ENCODE peak calls at places on chromosomes 11 and 22, in eight cellular contexts. One of them, this sample, is unnamed.

GRCh38 chr11:63613517-63614135 is 607 bp downstream of the PLAAT3 start:
- DNase-seq in HTR-8/SVneo: peak; percentile 54
- DNase-seq in RCC 7860: no peak
- DNase-seq in tibial artery: peak; percentile 78
- DNase-seq in activated T-helper 1 cell treated with anti-CD3 and anti-CD28 coated beads, Interleukin-12 subunit alpha, Interleukin-12 subunit beta, Interleukin-2, Interleukin-4 antibody, amounts not matched to agents 30 ng/mL and 10 ng/mL and 1 ng/mL, durations not matched to agents 14 hours and 24 hours and 36 hours: no peak
- DNase-seq in GM03348: peak; percentile 23
- DNase-seq in PC-3: peak; percentile 34
- DNase-seq in A549: peak; percentile 36
- DNase-seq in this sample: no peak

GRCh38 chr22:18965526-18966421 is 29.7 kb upstream of the PRODH start:
- DNase-seq in HTR-8/SVneo: no peak
- DNase-seq in RCC 7860: no peak
- DNase-seq in tibial artery: peak; percentile 60
- DNase-seq in activated T-helper 1 cell treated with anti-CD3 and anti-CD28 coated beads, Interleukin-12 subunit alpha, Interleukin-12 subunit beta, Interleukin-2, Interleukin-4 antibody, amounts not matched to agents 30 ng/mL and 10 ng/mL and 1 ng/mL, durations not matched to agents 14 hours and 24 hours and 36 hours: no peak
- DNase-seq in GM03348: no peak
- DNase-seq in PC-3: no peak
- DNase-seq in A549: no peak
- DNase-seq in this sample: no peak

GRCh38 chr11:125166347-125166841 is 1.8 kb downstream of the PKNOX2 start:
- DNase-seq in HTR-8/SVneo: no peak
- DNase-seq in RCC 7860: no peak
- DNase-seq in tibial artery: peak; percentile 78
- DNase-seq in activated T-helper 1 cell treated with anti-CD3 and anti-CD28 coated beads, Interleukin-12 subunit alpha, Interleukin-12 subunit beta, Interleukin-2, Interleukin-4 antibody, amounts not matched to agents 30 ng/mL and 10 ng/mL and 1 ng/mL, durations not matched to agents 14 hours and 24 hours and 36 hours: no peak
- DNase-seq in GM03348: peak; percentile 24
- DNase-seq in PC-3: no peak
- DNase-seq in A549: no peak
- DNase-seq in this sample: no peak

GRCh38 chr11:72039108-72039850 is 40.6 kb downstream of the IL18BP start:
- DNase-seq in HTR-8/SVneo: no peak
- DNase-seq in RCC 7860: no peak
- DNase-seq in tibial artery: peak; percentile 78
- DNase-seq in activated T-helper 1 cell treated with anti-CD3 and anti-CD28 coated beads, Interleukin-12 subunit alpha, Interleukin-12 subunit beta, Interleukin-2, Interleukin-4 antibody, amounts not matched to agents 30 ng/mL and 10 ng/mL and 1 ng/mL, durations not matched to agents 14 hours and 24 hours and 36 hours: no peak
- DNase-seq in GM03348: peak; percentile 42
- DNase-seq in PC-3: no peak
- DNase-seq in A549: no peak
- DNase-seq in this sample: no peak

GRCh38 chr11:35579557-35580396 is 38.5 kb upstream of the FJX1 start:
- DNase-seq in HTR-8/SVneo: peak; percentile 63
- DNase-seq in RCC 7860: peak; percentile 58
- DNase-seq in tibial artery: no peak
- DNase-seq in activated T-helper 1 cell treated with anti-CD3 and anti-CD28 coated beads, Interleukin-12 subunit alpha, Interleukin-12 subunit beta, Interleukin-2, Interleukin-4 antibody, amounts not matched to agents 30 ng/mL and 10 ng/mL and 1 ng/mL, durations not matched to agents 14 hours and 24 hours and 36 hours: no peak
- DNase-seq in GM03348: peak; percentile 85
- DNase-seq in PC-3: peak; percentile 86
- DNase-seq in A549: peak; percentile 69
- DNase-seq in this sample: peak; percentile 40

GRCh38 chr22:44192098-44192810 is 11.5 kb downstream of the PARVG start:
- DNase-seq in HTR-8/SVneo: no peak
- DNase-seq in RCC 7860: no peak
- DNase-seq in tibial artery: peak; percentile 59
- DNase-seq in activated T-helper 1 cell treated with anti-CD3 and anti-CD28 coated beads, Interleukin-12 subunit alpha, Interleukin-12 subunit beta, Interleukin-2, Interleukin-4 antibody, amounts not matched to agents 30 ng/mL and 10 ng/mL and 1 ng/mL, durations not matched to agents 14 hours and 24 hours and 36 hours: peak; percentile 29
- DNase-seq in GM03348: no peak
- DNase-seq in PC-3: peak; percentile 42
- DNase-seq in A549: no peak
- DNase-seq in this sample: peak; percentile 91

GRCh38 chr11:36409152-36409713 is 100.8 kb downstream of the TRAF6 start:
- DNase-seq in HTR-8/SVneo: no peak
- DNase-seq in RCC 7860: no peak
- DNase-seq in tibial artery: no peak
- DNase-seq in activated T-helper 1 cell treated with anti-CD3 and anti-CD28 coated beads, Interleukin-12 subunit alpha, Interleukin-12 subunit beta, Interleukin-2, Interleukin-4 antibody, amounts not matched to agents 30 ng/mL and 10 ng/mL and 1 ng/mL, durations not matched to agents 14 hours and 24 hours and 36 hours: peak; percentile 49
- DNase-seq in GM03348: no peak
- DNase-seq in PC-3: no peak
- DNase-seq in A549: no peak
- DNase-seq in this sample: no peak

GRCh38 chr22:23215294-23216204 is 35.2 kb downstream of the BCR start:
- DNase-seq in HTR-8/SVneo: no peak
- DNase-seq in RCC 7860: no peak
- DNase-seq in tibial artery: no peak
- DNase-seq in activated T-helper 1 cell treated with anti-CD3 and anti-CD28 coated beads, Interleukin-12 subunit alpha, Interleukin-12 subunit beta, Interleukin-2, Interleukin-4 antibody, amounts not matched to agents 30 ng/mL and 10 ng/mL and 1 ng/mL, durations not matched to agents 14 hours and 24 hours and 36 hours: no peak
- DNase-seq in GM03348: peak; percentile 55
- DNase-seq in PC-3: peak; percentile 46
- DNase-seq in A549: no peak
- DNase-seq in this sample: no peak

GRCh38 chr11:131796089-131796488 is 425.7 kb downstream of the NTM start:
- DNase-seq in HTR-8/SVneo: no peak
- DNase-seq in RCC 7860: no peak
- DNase-seq in tibial artery: no peak
- DNase-seq in activated T-helper 1 cell treated with anti-CD3 and anti-CD28 coated beads, Interleukin-12 subunit alpha, Interleukin-12 subunit beta, Interleukin-2, Interleukin-4 antibody, amounts not matched to agents 30 ng/mL and 10 ng/mL and 1 ng/mL, durations not matched to agents 14 hours and 24 hours and 36 hours: no peak
- DNase-seq in GM03348: no peak
- DNase-seq in PC-3: no peak
- DNase-seq in A549: no peak
- DNase-seq in this sample: no peak

GRCh38 chr11:2178906-2179494 is 7.4 kb upstream of the TH start:
- DNase-seq in HTR-8/SVneo: peak; percentile 89
- DNase-seq in RCC 7860: peak; percentile 81
- DNase-seq in tibial artery: no peak
- DNase-seq in activated T-helper 1 cell treated with anti-CD3 and anti-CD28 coated beads, Interleukin-12 subunit alpha, Interleukin-12 subunit beta, Interleukin-2, Interleukin-4 antibody, amounts not matched to agents 30 ng/mL and 10 ng/mL and 1 ng/mL, durations not matched to agents 14 hours and 24 hours and 36 hours: no peak
- DNase-seq in GM03348: peak; percentile 53
- DNase-seq in PC-3: peak; percentile 96
- DNase-seq in A549: no peak
- DNase-seq in this sample: no peak

GRCh38 chr22:46626911-46627805 is 7.0 kb downstream of the GRAMD4 start:
- DNase-seq in HTR-8/SVneo: no peak
- DNase-seq in RCC 7860: no peak
- DNase-seq in tibial artery: peak; percentile 59
- DNase-seq in activated T-helper 1 cell treated with anti-CD3 and anti-CD28 coated beads, Interleukin-12 subunit alpha, Interleukin-12 subunit beta, Interleukin-2, Interleukin-4 antibody, amounts not matched to agents 30 ng/mL and 10 ng/mL and 1 ng/mL, durations not matched to agents 14 hours and 24 hours and 36 hours: no peak
- DNase-seq in GM03348: no peak
- DNase-seq in PC-3: no peak
- DNase-seq in A549: no peak
- DNase-seq in this sample: no peak

GRCh38 chr11:66313321-66314185 is 3.3 kb downstream of the CD248 start:
- DNase-seq in HTR-8/SVneo: no peak
- DNase-seq in RCC 7860: no peak
- DNase-seq in tibial artery: no peak
- DNase-seq in activated T-helper 1 cell treated with anti-CD3 and anti-CD28 coated beads, Interleukin-12 subunit alpha, Interleukin-12 subunit beta, Interleukin-2, Interleukin-4 antibody, amounts not matched to agents 30 ng/mL and 10 ng/mL and 1 ng/mL, durations not matched to agents 14 hours and 24 hours and 36 hours: no peak
- DNase-seq in GM03348: peak; percentile 58
- DNase-seq in PC-3: no peak
- DNase-seq in A549: no peak
- DNase-seq in this sample: no peak

GRCh38 chr11:103736986-103737622 is 299.3 kb upstream of the DDI1 start:
- DNase-seq in HTR-8/SVneo: no peak
- DNase-seq in RCC 7860: no peak
- DNase-seq in tibial artery: no peak
- DNase-seq in activated T-helper 1 cell treated with anti-CD3 and anti-CD28 coated beads, Interleukin-12 subunit alpha, Interleukin-12 subunit beta, Interleukin-2, Interleukin-4 antibody, amounts not matched to agents 30 ng/mL and 10 ng/mL and 1 ng/mL, durations not matched to agents 14 hours and 24 hours and 36 hours: no peak
- DNase-seq in GM03348: no peak
- DNase-seq in PC-3: no peak
- DNase-seq in A549: no peak
- DNase-seq in this sample: no peak

GRCh38 chr22:50276143-50276542 is 6.0 kb upstream of the MAPK11 start:
- DNase-seq in HTR-8/SVneo: no peak
- DNase-seq in RCC 7860: no peak
- DNase-seq in tibial artery: peak; percentile 84
- DNase-seq in activated T-helper 1 cell treated with anti-CD3 and anti-CD28 coated beads, Interleukin-12 subunit alpha, Interleukin-12 subunit beta, Interleukin-2, Interleukin-4 antibody, amounts not matched to agents 30 ng/mL and 10 ng/mL and 1 ng/mL, durations not matched to agents 14 hours and 24 hours and 36 hours: no peak
- DNase-seq in GM03348: peak; percentile 59
- DNase-seq in PC-3: peak; percentile 16
- DNase-seq in A549: no peak
- DNase-seq in this sample: peak; percentile 85

GRCh38 chr11:133928628-133929059 is 28.1 kb downstream of the IGSF9B start:
- DNase-seq in HTR-8/SVneo: no peak
- DNase-seq in RCC 7860: no peak
- DNase-seq in tibial artery: no peak
- DNase-seq in activated T-helper 1 cell treated with anti-CD3 and anti-CD28 coated beads, Interleukin-12 subunit alpha, Interleukin-12 subunit beta, Interleukin-2, Interleukin-4 antibody, amounts not matched to agents 30 ng/mL and 10 ng/mL and 1 ng/mL, durations not matched to agents 14 hours and 24 hours and 36 hours: peak; percentile 61
- DNase-seq in GM03348: peak; percentile 31
- DNase-seq in PC-3: peak; percentile 43
- DNase-seq in A549: no peak
- DNase-seq in this sample: peak; percentile 58

GRCh38 chr22:46843691-46844297 is 81.3 kb downstream of the TBC1D22A start:
- DNase-seq in HTR-8/SVneo: no peak
- DNase-seq in RCC 7860: no peak
- DNase-seq in tibial artery: no peak
- DNase-seq in activated T-helper 1 cell treated with anti-CD3 and anti-CD28 coated beads, Interleukin-12 subunit alpha, Interleukin-12 subunit beta, Interleukin-2, Interleukin-4 antibody, amounts not matched to agents 30 ng/mL and 10 ng/mL and 1 ng/mL, durations not matched to agents 14 hours and 24 hours and 36 hours: no peak
- DNase-seq in GM03348: peak; percentile 55
- DNase-seq in PC-3: no peak
- DNase-seq in A549: no peak
- DNase-seq in this sample: no peak

GRCh38 chr11:37666960-37667359 is 1068.9 kb upstream of the RAG2 start:
- DNase-seq in HTR-8/SVneo: no peak
- DNase-seq in RCC 7860: no peak
- DNase-seq in tibial artery: no peak
- DNase-seq in activated T-helper 1 cell treated with anti-CD3 and anti-CD28 coated beads, Interleukin-12 subunit alpha, Interleukin-12 subunit beta, Interleukin-2, Interleukin-4 antibody, amounts not matched to agents 30 ng/mL and 10 ng/mL and 1 ng/mL, durations not matched to agents 14 hours and 24 hours and 36 hours: no peak
- DNase-seq in GM03348: no peak
- DNase-seq in PC-3: peak; percentile 59
- DNase-seq in A549: no peak
- DNase-seq in this sample: no peak

GRCh38 chr11:59426361-59427067 is at the start of gene OR5A2:
- DNase-seq in HTR-8/SVneo: no peak
- DNase-seq in RCC 7860: no peak
- DNase-seq in tibial artery: no peak
- DNase-seq in activated T-helper 1 cell treated with anti-CD3 and anti-CD28 coated beads, Interleukin-12 subunit alpha, Interleukin-12 subunit beta, Interleukin-2, Interleukin-4 antibody, amounts not matched to agents 30 ng/mL and 10 ng/mL and 1 ng/mL, durations not matched to agents 14 hours and 24 hours and 36 hours: no peak
- DNase-seq in GM03348: no peak
- DNase-seq in PC-3: peak; percentile 6
- DNase-seq in A549: no peak
- DNase-seq in this sample: no peak

GRCh38 chr11:1827095-1827797 is 7.5 kb upstream of the SYT8 start:
- DNase-seq in HTR-8/SVneo: peak; percentile 68
- DNase-seq in RCC 7860: peak; percentile 83
- DNase-seq in tibial artery: peak; percentile 94
- DNase-seq in activated T-helper 1 cell treated with anti-CD3 and anti-CD28 coated beads, Interleukin-12 subunit alpha, Interleukin-12 subunit beta, Interleukin-2, Interleukin-4 antibody, amounts not matched to agents 30 ng/mL and 10 ng/mL and 1 ng/mL, durations not matched to agents 14 hours and 24 hours and 36 hours: no peak
- DNase-seq in GM03348: peak; percentile 85
- DNase-seq in PC-3: peak; percentile 90
- DNase-seq in A549: peak; percentile 55
- DNase-seq in this sample: no peak

GRCh38 chr11:64935634-64936081 is at the start of gene GPHA2:
- DNase-seq in HTR-8/SVneo: no peak
- DNase-seq in RCC 7860: no peak
- DNase-seq in tibial artery: no peak
- DNase-seq in activated T-helper 1 cell treated with anti-CD3 and anti-CD28 coated beads, Interleukin-12 subunit alpha, Interleukin-12 subunit beta, Interleukin-2, Interleukin-4 antibody, amounts not matched to agents 30 ng/mL and 10 ng/mL and 1 ng/mL, durations not matched to agents 14 hours and 24 hours and 36 hours: no peak
- DNase-seq in GM03348: peak; percentile 41
- DNase-seq in PC-3: peak; percentile 15
- DNase-seq in A549: no peak
- DNase-seq in this sample: no peak

GRCh38 chr11:127044535-127044934 is 44.0 kb upstream of the KIRREL3 start:
- DNase-seq in HTR-8/SVneo: no peak
- DNase-seq in RCC 7860: no peak
- DNase-seq in tibial artery: no peak
- DNase-seq in activated T-helper 1 cell treated with anti-CD3 and anti-CD28 coated beads, Interleukin-12 subunit alpha, Interleukin-12 subunit beta, Interleukin-2, Interleukin-4 antibody, amounts not matched to agents 30 ng/mL and 10 ng/mL and 1 ng/mL, durations not matched to agents 14 hours and 24 hours and 36 hours: no peak
- DNase-seq in GM03348: no peak
- DNase-seq in PC-3: no peak
- DNase-seq in A549: no peak
- DNase-seq in this sample: no peak

GRCh38 chr11:113083571-113083970 is 122.4 kb downstream of the NCAM1 start:
- DNase-seq in HTR-8/SVneo: no peak
- DNase-seq in RCC 7860: no peak
- DNase-seq in tibial artery: no peak
- DNase-seq in activated T-helper 1 cell treated with anti-CD3 and anti-CD28 coated beads, Interleukin-12 subunit alpha, Interleukin-12 subunit beta, Interleukin-2, Interleukin-4 antibody, amounts not matched to agents 30 ng/mL and 10 ng/mL and 1 ng/mL, durations not matched to agents 14 hours and 24 hours and 36 hours: no peak
- DNase-seq in GM03348: no peak
- DNase-seq in PC-3: no peak
- DNase-seq in A549: no peak
- DNase-seq in this sample: no peak

GRCh38 chr11:130785376-130786110 is 130.7 kb downstream of the SNX19 start:
- DNase-seq in HTR-8/SVneo: no peak
- DNase-seq in RCC 7860: no peak
- DNase-seq in tibial artery: no peak
- DNase-seq in activated T-helper 1 cell treated with anti-CD3 and anti-CD28 coated beads, Interleukin-12 subunit alpha, Interleukin-12 subunit beta, Interleukin-2, Interleukin-4 antibody, amounts not matched to agents 30 ng/mL and 10 ng/mL and 1 ng/mL, durations not matched to agents 14 hours and 24 hours and 36 hours: no peak
- DNase-seq in GM03348: no peak
- DNase-seq in PC-3: peak; percentile 29
- DNase-seq in A549: no peak
- DNase-seq in this sample: no peak

GRCh38 chr11:7544021-7544420 is 30.2 kb downstream of the PPFIBP2 start:
- DNase-seq in HTR-8/SVneo: no peak
- DNase-seq in RCC 7860: no peak
- DNase-seq in tibial artery: no peak
- DNase-seq in activated T-helper 1 cell treated with anti-CD3 and anti-CD28 coated beads, Interleukin-12 subunit alpha, Interleukin-12 subunit beta, Interleukin-2, Interleukin-4 antibody, amounts not matched to agents 30 ng/mL and 10 ng/mL and 1 ng/mL, durations not matched to agents 14 hours and 24 hours and 36 hours: no peak
- DNase-seq in GM03348: no peak
- DNase-seq in PC-3: no peak
- DNase-seq in A549: no peak
- DNase-seq in this sample: no peak

GRCh38 chr11:95095858-95096587 is 6.4 kb downstream of the ENDOD1 start:
- DNase-seq in HTR-8/SVneo: no peak
- DNase-seq in RCC 7860: peak; percentile 10
- DNase-seq in tibial artery: no peak
- DNase-seq in activated T-helper 1 cell treated with anti-CD3 and anti-CD28 coated beads, Interleukin-12 subunit alpha, Interleukin-12 subunit beta, Interleukin-2, Interleukin-4 antibody, amounts not matched to agents 30 ng/mL and 10 ng/mL and 1 ng/mL, durations not matched to agents 14 hours and 24 hours and 36 hours: no peak
- DNase-seq in GM03348: peak; percentile 61
- DNase-seq in PC-3: peak; percentile 57
- DNase-seq in A549: no peak
- DNase-seq in this sample: no peak

GRCh38 chr11:123406441-123407123 is 23.5 kb upstream of the GRAMD1B start:
- DNase-seq in HTR-8/SVneo: no peak
- DNase-seq in RCC 7860: no peak
- DNase-seq in tibial artery: no peak
- DNase-seq in activated T-helper 1 cell treated with anti-CD3 and anti-CD28 coated beads, Interleukin-12 subunit alpha, Interleukin-12 subunit beta, Interleukin-2, Interleukin-4 antibody, amounts not matched to agents 30 ng/mL and 10 ng/mL and 1 ng/mL, durations not matched to agents 14 hours and 24 hours and 36 hours: no peak
- DNase-seq in GM03348: no peak
- DNase-seq in PC-3: no peak
- DNase-seq in A549: no peak
- DNase-seq in this sample: no peak

GRCh38 chr11:97912629-97913028 is 1108.1 kb upstream of the CNTN5 start:
- DNase-seq in HTR-8/SVneo: no peak
- DNase-seq in RCC 7860: no peak
- DNase-seq in tibial artery: no peak
- DNase-seq in activated T-helper 1 cell treated with anti-CD3 and anti-CD28 coated beads, Interleukin-12 subunit alpha, Interleukin-12 subunit beta, Interleukin-2, Interleukin-4 antibody, amounts not matched to agents 30 ng/mL and 10 ng/mL and 1 ng/mL, durations not matched to agents 14 hours and 24 hours and 36 hours: no peak
- DNase-seq in GM03348: no peak
- DNase-seq in PC-3: no peak
- DNase-seq in A549: no peak
- DNase-seq in this sample: no peak

GRCh38 chr11:45652781-45653180 is 12.6 kb downstream of the CHST1 start:
- DNase-seq in HTR-8/SVneo: no peak
- DNase-seq in RCC 7860: no peak
- DNase-seq in tibial artery: no peak
- DNase-seq in activated T-helper 1 cell treated with anti-CD3 and anti-CD28 coated beads, Interleukin-12 subunit alpha, Interleukin-12 subunit beta, Interleukin-2, Interleukin-4 antibody, amounts not matched to agents 30 ng/mL and 10 ng/mL and 1 ng/mL, durations not matched to agents 14 hours and 24 hours and 36 hours: no peak
- DNase-seq in GM03348: peak; percentile 84
- DNase-seq in PC-3: peak; percentile 9
- DNase-seq in A549: no peak
- DNase-seq in this sample: no peak

GRCh38 chr11:123454060-123454651 is 24.1 kb downstream of the GRAMD1B start:
- DNase-seq in HTR-8/SVneo: no peak
- DNase-seq in RCC 7860: no peak
- DNase-seq in tibial artery: no peak
- DNase-seq in activated T-helper 1 cell treated with anti-CD3 and anti-CD28 coated beads, Interleukin-12 subunit alpha, Interleukin-12 subunit beta, Interleukin-2, Interleukin-4 antibody, amounts not matched to agents 30 ng/mL and 10 ng/mL and 1 ng/mL, durations not matched to agents 14 hours and 24 hours and 36 hours: peak; percentile 74
- DNase-seq in GM03348: no peak
- DNase-seq in PC-3: peak; percentile 99
- DNase-seq in A549: peak; percentile 81
- DNase-seq in this sample: no peak

GRCh38 chr11:118353084-118353710 is 6.2 kb upstream of the UBE4A start:
- DNase-seq in HTR-8/SVneo: no peak
- DNase-seq in RCC 7860: no peak
- DNase-seq in tibial artery: no peak
- DNase-seq in activated T-helper 1 cell treated with anti-CD3 and anti-CD28 coated beads, Interleukin-12 subunit alpha, Interleukin-12 subunit beta, Interleukin-2, Interleukin-4 antibody, amounts not matched to agents 30 ng/mL and 10 ng/mL and 1 ng/mL, durations not matched to agents 14 hours and 24 hours and 36 hours: no peak
- DNase-seq in GM03348: peak; percentile 39
- DNase-seq in PC-3: peak; percentile 67
- DNase-seq in A549: no peak
- DNase-seq in this sample: no peak

GRCh38 chr11:104534268-104534667 is 364.0 kb downstream of the CASP12 start:
- DNase-seq in HTR-8/SVneo: peak; percentile 25
- DNase-seq in RCC 7860: peak; percentile 15
- DNase-seq in tibial artery: no peak
- DNase-seq in activated T-helper 1 cell treated with anti-CD3 and anti-CD28 coated beads, Interleukin-12 subunit alpha, Interleukin-12 subunit beta, Interleukin-2, Interleukin-4 antibody, amounts not matched to agents 30 ng/mL and 10 ng/mL and 1 ng/mL, durations not matched to agents 14 hours and 24 hours and 36 hours: no peak
- DNase-seq in GM03348: no peak
- DNase-seq in PC-3: peak; percentile 69
- DNase-seq in A549: peak; percentile 0
- DNase-seq in this sample: no peak

GRCh38 chr22:45837507-45837906 is 139.5 kb downstream of the WNT7B start:
- DNase-seq in HTR-8/SVneo: no peak
- DNase-seq in RCC 7860: no peak
- DNase-seq in tibial artery: no peak
- DNase-seq in activated T-helper 1 cell treated with anti-CD3 and anti-CD28 coated beads, Interleukin-12 subunit alpha, Interleukin-12 subunit beta, Interleukin-2, Interleukin-4 antibody, amounts not matched to agents 30 ng/mL and 10 ng/mL and 1 ng/mL, durations not matched to agents 14 hours and 24 hours and 36 hours: no peak
- DNase-seq in GM03348: no peak
- DNase-seq in PC-3: no peak
- DNase-seq in A549: no peak
- DNase-seq in this sample: no peak

GRCh38 chr22:46278656-46279645 is 11.1 kb downstream of the TTC38 start:
- DNase-seq in HTR-8/SVneo: no peak
- DNase-seq in RCC 7860: no peak
- DNase-seq in tibial artery: peak; percentile 51
- DNase-seq in activated T-helper 1 cell treated with anti-CD3 and anti-CD28 coated beads, Interleukin-12 subunit alpha, Interleukin-12 subunit beta, Interleukin-2, Interleukin-4 antibody, amounts not matched to agents 30 ng/mL and 10 ng/mL and 1 ng/mL, durations not matched to agents 14 hours and 24 hours and 36 hours: no peak
- DNase-seq in GM03348: no peak
- DNase-seq in PC-3: no peak
- DNase-seq in A549: no peak
- DNase-seq in this sample: no peak

GRCh38 chr11:77345621-77346020 is 44.1 kb upstream of the GDPD4 start:
- DNase-seq in HTR-8/SVneo: no peak
- DNase-seq in RCC 7860: peak; percentile 65
- DNase-seq in tibial artery: no peak
- DNase-seq in activated T-helper 1 cell treated with anti-CD3 and anti-CD28 coated beads, Interleukin-12 subunit alpha, Interleukin-12 subunit beta, Interleukin-2, Interleukin-4 antibody, amounts not matched to agents 30 ng/mL and 10 ng/mL and 1 ng/mL, durations not matched to agents 14 hours and 24 hours and 36 hours: no peak
- DNase-seq in GM03348: peak; percentile 24
- DNase-seq in PC-3: no peak
- DNase-seq in A549: no peak
- DNase-seq in this sample: no peak

This sample was measured in HL-60.